ENCODE peak calls at places on chromosomes 11 and 22, in five cellular contexts. One of them, this sample, is unnamed.

GRCh38 chr11:44633641-44634040 is 68.2 kb downstream of the CD82 start:
- DNase-seq in OCI-LY7: peak
- DNase-seq in astrocyte of the spinal cord: no peak
- DNase-seq in AG04450: no peak
- DNase-seq in epithelial cell of esophagus: no peak
- DNase-seq in this sample: no peak

GRCh38 chr11:75272391-75272790 is 31.8 kb downstream of the TPBGL start:
- DNase-seq in epithelial cell of esophagus: no peak
- DNase-seq in AG04450: no peak
- DNase-seq in OCI-LY7: no peak
- DNase-seq in astrocyte of the spinal cord: no peak
- DNase-seq in this sample: no peak

GRCh38 chr11:113384551-113384950 is 3.0 kb upstream of the ANKK1 start:
- DNase-seq in astrocyte of the spinal cord: peak
- DNase-seq in epithelial cell of esophagus: peak
- DNase-seq in OCI-LY7: no peak
- DNase-seq in AG04450: peak
- DNase-seq in this sample: no peak

GRCh38 chr11:13007702-13008435 is 1.2 kb upstream of the RASSF10 start:
- DNase-seq in epithelial cell of esophagus: peak
- DNase-seq in OCI-LY7: no peak
- DNase-seq in astrocyte of the spinal cord: no peak
- DNase-seq in AG04450: no peak
- DNase-seq in this sample: no peak

GRCh38 chr11:76598426-76598839 is 72.1 kb downstream of the LRRC32 start:
- DNase-seq in OCI-LY7: peak
- DNase-seq in AG04450: no peak
- DNase-seq in epithelial cell of esophagus: peak
- DNase-seq in astrocyte of the spinal cord: peak
- DNase-seq in this sample: peak

GRCh38 chr11:120172921-120173705 is 35.2 kb upstream of the TRIM29 start:
- DNase-seq in OCI-LY7: no peak
- DNase-seq in epithelial cell of esophagus: no peak
- DNase-seq in AG04450: no peak
- DNase-seq in astrocyte of the spinal cord: no peak
- DNase-seq in this sample: peak

GRCh38 chr11:72594493-72595291 is 79.5 kb downstream of the PDE2A start:
- DNase-seq in epithelial cell of esophagus: no peak
- DNase-seq in OCI-LY7: no peak
- DNase-seq in AG04450: no peak
- DNase-seq in astrocyte of the spinal cord: no peak
- DNase-seq in this sample: no peak

GRCh38 chr11:77967753-77968152 is 26.7 kb downstream of the INTS4 start:
- DNase-seq in astrocyte of the spinal cord: no peak
- DNase-seq in epithelial cell of esophagus: peak
- DNase-seq in OCI-LY7: no peak
- DNase-seq in AG04450: no peak
- DNase-seq in this sample: no peak

GRCh38 chr22:25112538-25113253 is 87.0 kb upstream of the CRYBB3 start:
- DNase-seq in OCI-LY7: no peak
- DNase-seq in epithelial cell of esophagus: no peak
- DNase-seq in AG04450: no peak
- DNase-seq in astrocyte of the spinal cord: no peak
- DNase-seq in this sample: no peak

GRCh38 chr22:40345801-40346177 is 511 bp upstream of the ADSL start:
- DNase-seq in epithelial cell of esophagus: peak
- DNase-seq in astrocyte of the spinal cord: no peak
- DNase-seq in AG04450: no peak
- DNase-seq in OCI-LY7: peak
- DNase-seq in this sample: peak

GRCh38 chr11:106724293-106724892 is 293.9 kb downstream of the GUCY1A2 start:
- DNase-seq in astrocyte of the spinal cord: no peak
- DNase-seq in OCI-LY7: no peak
- DNase-seq in epithelial cell of esophagus: peak
- DNase-seq in AG04450: no peak
- DNase-seq in this sample: no peak

GRCh38 chr11:10818594-10818993 is 9.9 kb upstream of the EIF4G2 start:
- DNase-seq in epithelial cell of esophagus: peak
- DNase-seq in AG04450: peak
- DNase-seq in OCI-LY7: no peak
- DNase-seq in astrocyte of the spinal cord: peak
- DNase-seq in this sample: no peak

GRCh38 chr11:109739374-109739773 is 317.4 kb downstream of the C11orf87 start:
- DNase-seq in OCI-LY7: no peak
- DNase-seq in AG04450: no peak
- DNase-seq in astrocyte of the spinal cord: no peak
- DNase-seq in epithelial cell of esophagus: peak
- DNase-seq in this sample: no peak

GRCh38 chr11:73205666-73206343 is 12.3 kb upstream of the P2RY2 start:
- DNase-seq in epithelial cell of esophagus: no peak
- DNase-seq in AG04450: no peak
- DNase-seq in OCI-LY7: no peak
- DNase-seq in astrocyte of the spinal cord: no peak
- DNase-seq in this sample: no peak

GRCh38 chr11:25899761-25900160 is 432.2 kb upstream of the ANO3 start:
- DNase-seq in AG04450: no peak
- DNase-seq in epithelial cell of esophagus: no peak
- DNase-seq in astrocyte of the spinal cord: no peak
- DNase-seq in OCI-LY7: no peak
- DNase-seq in this sample: no peak

GRCh38 chr11:129657866-129658557 is 157.6 kb upstream of the TMEM45B start:
- DNase-seq in astrocyte of the spinal cord: no peak
- DNase-seq in OCI-LY7: no peak
- DNase-seq in AG04450: no peak
- DNase-seq in epithelial cell of esophagus: no peak
- DNase-seq in this sample: no peak

GRCh38 chr11:33588056-33588455 is 112.6 kb downstream of the C11orf91 start:
- DNase-seq in astrocyte of the spinal cord: no peak
- DNase-seq in AG04450: no peak
- DNase-seq in epithelial cell of esophagus: no peak
- DNase-seq in OCI-LY7: no peak
- DNase-seq in this sample: no peak

GRCh38 chr11:14503023-14503422 is 3.4 kb upstream of the COPB1 start:
- DNase-seq in astrocyte of the spinal cord: no peak
- DNase-seq in epithelial cell of esophagus: no peak
- DNase-seq in OCI-LY7: no peak
- DNase-seq in AG04450: no peak
- DNase-seq in this sample: no peak

GRCh38 chr11:111745719-111746504 is 20.3 kb downstream of the PPP2R1B start:
- DNase-seq in astrocyte of the spinal cord: no peak
- DNase-seq in epithelial cell of esophagus: no peak
- DNase-seq in AG04450: no peak
- DNase-seq in OCI-LY7: no peak
- DNase-seq in this sample: no peak

GRCh38 chr11:123478352-123478986 is 48.4 kb downstream of the GRAMD1B start:
- DNase-seq in OCI-LY7: peak
- DNase-seq in AG04450: peak
- DNase-seq in epithelial cell of esophagus: peak
- DNase-seq in astrocyte of the spinal cord: peak
- DNase-seq in this sample: no peak

GRCh38 chr11:112789481-112789880 is 171.7 kb upstream of the NCAM1 start:
- DNase-seq in OCI-LY7: no peak
- DNase-seq in epithelial cell of esophagus: no peak
- DNase-seq in astrocyte of the spinal cord: no peak
- DNase-seq in AG04450: no peak
- DNase-seq in this sample: no peak

GRCh38 chr22:34858026-34858425 is 207.9 kb upstream of the ISX start:
- DNase-seq in AG04450: no peak
- DNase-seq in astrocyte of the spinal cord: no peak
- DNase-seq in epithelial cell of esophagus: no peak
- DNase-seq in OCI-LY7: no peak
- DNase-seq in this sample: no peak

GRCh38 chr11:2574553-2575535 is 125.0 kb downstream of the KCNQ1OT1 start:
- DNase-seq in epithelial cell of esophagus: peak
- DNase-seq in astrocyte of the spinal cord: no peak
- DNase-seq in AG04450: no peak
- DNase-seq in OCI-LY7: no peak
- DNase-seq in this sample: no peak

GRCh38 chr11:78576549-78577097 is 2.0 kb upstream of the NARS2 start:
- DNase-seq in AG04450: no peak
- DNase-seq in epithelial cell of esophagus: no peak
- DNase-seq in OCI-LY7: no peak
- DNase-seq in astrocyte of the spinal cord: no peak
- DNase-seq in this sample: no peak

GRCh38 chr22:39624501-39624821 is 53.9 kb downstream of the CACNA1I start:
- DNase-seq in OCI-LY7: no peak
- DNase-seq in epithelial cell of esophagus: no peak
- DNase-seq in AG04450: no peak
- DNase-seq in astrocyte of the spinal cord: no peak
- DNase-seq in this sample: no peak

GRCh38 chr11:119722281-119722794 is 6.7 kb downstream of the NECTIN1 start:
- DNase-seq in astrocyte of the spinal cord: no peak
- DNase-seq in epithelial cell of esophagus: no peak
- DNase-seq in AG04450: no peak
- DNase-seq in OCI-LY7: no peak
- DNase-seq in this sample: no peak

DNA sequence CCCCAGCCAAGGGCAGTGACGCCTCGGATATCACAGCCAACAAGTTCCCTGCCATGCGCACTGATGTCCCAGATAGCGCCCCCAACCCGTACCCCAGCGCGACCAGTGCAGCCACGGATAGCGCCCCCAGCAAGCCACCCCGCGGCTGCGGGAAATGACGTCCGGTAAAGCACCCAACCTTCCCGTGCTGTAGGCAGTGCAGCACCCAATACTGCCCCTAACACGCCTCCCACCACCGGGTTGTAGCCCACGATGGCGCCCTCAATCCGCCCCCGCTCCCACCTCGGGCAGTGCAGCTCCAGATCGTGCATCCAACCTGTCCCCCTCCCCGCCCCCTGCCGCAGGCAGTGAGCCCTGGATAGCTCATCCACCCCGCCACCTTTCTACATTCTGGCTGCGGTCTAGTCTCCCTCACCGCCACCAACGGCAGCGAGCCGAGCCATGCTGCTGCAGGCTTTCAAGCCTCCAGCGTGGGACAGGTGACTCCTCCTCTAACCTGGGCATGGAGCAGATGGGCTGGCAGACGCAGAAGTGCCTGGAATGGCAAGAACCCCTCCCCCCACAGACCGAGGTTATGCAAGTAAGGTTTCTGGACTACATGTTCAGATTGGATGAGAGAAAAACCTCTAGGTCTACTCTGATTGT is 540 bp downstream of the RFPL2 start:
- DNase-seq in astrocyte of the spinal cord: no peak
- DNase-seq in OCI-LY7: no peak
- DNase-seq in epithelial cell of esophagus: no peak
- DNase-seq in AG04450: no peak
- DNase-seq in this sample: peak
- TF ChIP-seq CTCF in astrocyte of the spinal cord: no peak
- TF ChIP-seq CTCF in OCI-LY7: no peak
- TF ChIP-seq CTCF in epithelial cell of esophagus: no peak
- TF ChIP-seq CTCF in AG04450: no peak
- TF ChIP-seq CTCF in this sample: no peak

GRCh38 chr11:118156531-118157185 is 4.0 kb upstream of the SCN4B start:
- DNase-seq in epithelial cell of esophagus: no peak
- DNase-seq in AG04450: no peak
- DNase-seq in astrocyte of the spinal cord: no peak
- DNase-seq in OCI-LY7: no peak
- DNase-seq in this sample: no peak
- TF ChIP-seq CTCF in epithelial cell of esophagus: no peak
- TF ChIP-seq CTCF in AG04450: no peak
- TF ChIP-seq CTCF in astrocyte of the spinal cord: no peak
- TF ChIP-seq CTCF in OCI-LY7: no peak
- TF ChIP-seq CTCF in this sample: no peak

DNA sequence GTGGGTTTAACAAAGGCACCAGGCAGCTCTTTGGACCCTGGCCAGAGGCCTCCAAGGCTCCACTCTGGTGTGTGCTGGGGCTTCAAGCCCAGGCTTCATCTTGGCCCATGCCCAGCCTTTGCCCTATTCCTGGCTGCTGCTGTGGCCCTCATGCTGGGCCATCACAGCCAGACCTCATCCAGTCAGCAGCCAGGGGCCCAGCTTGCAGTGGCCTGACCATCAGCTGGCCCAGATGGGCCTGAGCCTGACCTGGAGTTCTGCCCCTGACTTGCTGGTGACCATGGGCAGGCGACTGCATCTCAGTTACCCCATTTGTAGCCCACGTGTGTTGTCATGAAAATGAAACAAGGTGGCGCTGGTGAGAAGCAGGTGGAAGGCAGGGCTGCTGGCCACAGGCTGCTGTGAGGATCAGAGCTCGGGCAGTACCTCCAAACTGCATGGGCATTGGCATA is 76.1 kb downstream of the MED15 start:
- DNase-seq in astrocyte of the spinal cord: no peak
- DNase-seq in OCI-LY7: no peak
- DNase-seq in epithelial cell of esophagus: no peak
- DNase-seq in AG04450: no peak
- DNase-seq in this sample: no peak
- TF ChIP-seq CTCF in astrocyte of the spinal cord: peak
- TF ChIP-seq CTCF in OCI-LY7: peak
- TF ChIP-seq CTCF in epithelial cell of esophagus: peak
- TF ChIP-seq CTCF in AG04450: no peak
- TF ChIP-seq CTCF in this sample: peak

GRCh38 chr11:5521540-5521939 is 5.0 kb upstream of the UBQLNL start:
- DNase-seq in astrocyte of the spinal cord: no peak
- DNase-seq in epithelial cell of esophagus: no peak
- DNase-seq in OCI-LY7: no peak
- DNase-seq in AG04450: no peak
- DNase-seq in this sample: no peak
- TF ChIP-seq CTCF in astrocyte of the spinal cord: no peak
- TF ChIP-seq CTCF in epithelial cell of esophagus: no peak
- TF ChIP-seq CTCF in OCI-LY7: no peak
- TF ChIP-seq CTCF in AG04450: no peak
- TF ChIP-seq CTCF in this sample: no peak

GRCh38 chr11:83918471-83918870 is 632.3 kb upstream of the CCDC90B start:
- DNase-seq in epithelial cell of esophagus: no peak
- DNase-seq in astrocyte of the spinal cord: peak
- DNase-seq in AG04450: no peak
- DNase-seq in OCI-LY7: no peak
- DNase-seq in this sample: no peak
- TF ChIP-seq CTCF in epithelial cell of esophagus: no peak
- TF ChIP-seq CTCF in astrocyte of the spinal cord: no peak
- TF ChIP-seq CTCF in AG04450: no peak
- TF ChIP-seq CTCF in OCI-LY7: no peak
- TF ChIP-seq CTCF in this sample: no peak